ENCODE peak calls at places on chromosomes 1 and 21, in ten cellular contexts. I is uterus, U is breast epithelium, K is A549, X is esophagus squamous epithelium, M is right lobe of liver, Q is K562, E is heart left ventricle, J is endothelial cell of umbilical vein, A is tibial nerve. B is an unnamed sample.

GRCh38 chr1:115302390-115302961 is 35.6 kb downstream of the NGF start:
- DNase-seq in I (peak), U (peak), K (no peak), X (no peak), M (no peak), Q (no peak), E (no peak), J (no peak), A (peak), B (no peak)

GRCh38 chr1:3491291-3492246 is 37.1 kb downstream of the ARHGEF16 start:
- DNase-seq in I (peak), U (peak), K (peak), X (no peak), M (peak), Q (peak), E (peak), J (peak), A (peak), B (peak)

GRCh38 chr1:76726251-76726650 is 141.0 kb upstream of the ST6GALNAC5 start:
- DNase-seq in I (no peak), U (no peak), K (no peak), X (no peak), M (no peak), Q (no peak), E (no peak), J (no peak), A (no peak), B (no peak)

GRCh38 chr1:206002833-206003532 is at the start of gene RAB7B:
- DNase-seq in I (peak), U (peak), K (peak), X (no peak), M (peak), Q (no peak), E (peak), J (no peak), A (peak), B (peak)

GRCh38 chr1:32464716-32465540 is at the start of gene ZBTB8B:
- DNase-seq in I (peak), U (peak), K (peak), X (no peak), M (peak), Q (peak), E (peak), J (peak), A (peak), B (peak)

GRCh38 chr1:193183019-193183643 is 3.3 kb downstream of the B3GALT2 start:
- DNase-seq in I (no peak), U (no peak), K (no peak), X (no peak), M (no peak), Q (peak), E (no peak), J (peak), A (no peak), B (peak)

GRCh38 chr1:44239337-44239960 is 26.2 kb downstream of the DMAP1 start:
- DNase-seq in I (peak), U (no peak), K (no peak), X (no peak), M (no peak), Q (peak), E (peak), J (no peak), A (peak), B (no peak)

GRCh38 chr1:245288796-245289195 is 134.0 kb downstream of the KIF26B start:
- DNase-seq in I (no peak), U (no peak), K (no peak), X (no peak), M (no peak), Q (no peak), E (no peak), J (no peak), A (no peak), B (no peak)

GRCh38 chr21:35203093-35204021 is 154.3 kb upstream of the RUNX1 start:
- DNase-seq in I (no peak), U (no peak), K (no peak), X (no peak), M (no peak), Q (no peak), E (peak), J (peak), A (no peak), B (no peak)

GRCh38 chr1:175564723-175565122 is 178.7 kb downstream of the TNR start:
- DNase-seq in I (no peak), U (no peak), K (no peak), X (no peak), M (no peak), Q (no peak), E (no peak), J (no peak), A (no peak), B (no peak)

GRCh38 chr1:166282391-166283137 is 115.8 kb upstream of the FAM78B start:
- DNase-seq in I (no peak), U (no peak), K (no peak), X (no peak), M (no peak), Q (no peak), E (no peak), J (no peak), A (no peak), B (no peak)

GRCh38 chr1:66533804-66534745 is at the start of gene SGIP1:
- DNase-seq in I (peak), U (peak), K (no peak), X (no peak), M (peak), Q (peak), E (peak), J (peak), A (peak), B (no peak)
- TF ChIP-seq POLR2A in I (peak), U (no peak), K (no peak), X (no peak), M (no peak), Q (no peak), E (peak), J (no peak), A (no peak), B (no peak)

GRCh38 chr21:42531771-42532170 is 18.1 kb downstream of the SLC37A1 start:
- DNase-seq in I (no peak), U (no peak), K (no peak), X (no peak), M (no peak), Q (no peak), E (no peak), J (no peak), A (no peak), B (no peak)

GRCh38 chr21:42534361-42534900 is 20.8 kb downstream of the SLC37A1 start:
- DNase-seq in I (no peak), U (no peak), K (no peak), X (no peak), M (no peak), Q (no peak), E (peak), J (no peak), A (no peak), B (no peak)

GRCh38 chr21:42533963-42534355 is 20.3 kb downstream of the SLC37A1 start:
- DNase-seq in I (no peak), U (no peak), K (no peak), X (no peak), M (no peak), Q (no peak), E (no peak), J (no peak), A (no peak), B (no peak)

GRCh38 chr21:42533306-42533962 is 19.8 kb downstream of the SLC37A1 start:
- DNase-seq in I (no peak), U (no peak), K (no peak), X (no peak), M (no peak), Q (no peak), E (no peak), J (no peak), A (no peak), B (no peak)

DNA sequence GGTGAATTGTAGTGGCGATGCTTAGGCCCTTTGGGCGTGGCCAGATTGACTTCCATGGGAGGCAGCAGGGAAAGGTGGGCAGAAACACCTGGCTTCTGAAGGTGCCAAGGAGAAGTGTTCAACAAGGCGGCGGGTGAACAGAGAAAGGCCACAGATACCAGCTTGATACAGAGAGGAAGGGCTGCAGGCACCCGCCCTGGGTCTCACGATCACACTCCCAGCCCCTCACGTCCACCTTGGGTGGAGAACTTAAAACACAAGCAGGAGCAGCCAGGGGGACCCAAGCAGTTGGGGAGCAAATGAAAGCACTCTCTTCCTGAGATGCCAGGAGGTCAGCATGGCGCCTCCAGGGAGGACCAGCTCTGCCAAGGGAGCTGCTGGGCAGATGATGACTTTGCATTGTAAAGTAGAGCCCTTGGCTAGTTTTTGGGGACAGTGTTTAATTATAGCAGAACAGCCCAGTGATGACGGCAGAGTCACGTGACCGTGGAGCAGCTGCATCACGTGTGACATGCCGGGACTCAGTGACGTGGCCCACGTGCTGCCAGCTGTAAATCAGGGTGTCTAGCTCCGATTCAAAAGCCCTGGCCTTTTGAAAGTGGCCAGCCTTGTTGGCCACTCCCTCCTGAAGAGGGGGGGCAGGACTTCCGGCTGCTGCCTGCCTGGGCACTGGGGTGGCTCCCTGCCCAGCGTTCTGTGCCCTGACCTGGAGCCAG is 19.0 kb downstream of the SLC37A1 start:
- DNase-seq in I (peak), U (no peak), K (no peak), X (no peak), M (peak), Q (no peak), E (peak), J (no peak), A (peak), B (no peak)
- TF ChIP-seq POLR2A in I (no peak), U (no peak), K (no peak), X (no peak), M (no peak), Q (no peak), E (no peak), J (no peak), A (no peak), B (no peak)

DNA sequence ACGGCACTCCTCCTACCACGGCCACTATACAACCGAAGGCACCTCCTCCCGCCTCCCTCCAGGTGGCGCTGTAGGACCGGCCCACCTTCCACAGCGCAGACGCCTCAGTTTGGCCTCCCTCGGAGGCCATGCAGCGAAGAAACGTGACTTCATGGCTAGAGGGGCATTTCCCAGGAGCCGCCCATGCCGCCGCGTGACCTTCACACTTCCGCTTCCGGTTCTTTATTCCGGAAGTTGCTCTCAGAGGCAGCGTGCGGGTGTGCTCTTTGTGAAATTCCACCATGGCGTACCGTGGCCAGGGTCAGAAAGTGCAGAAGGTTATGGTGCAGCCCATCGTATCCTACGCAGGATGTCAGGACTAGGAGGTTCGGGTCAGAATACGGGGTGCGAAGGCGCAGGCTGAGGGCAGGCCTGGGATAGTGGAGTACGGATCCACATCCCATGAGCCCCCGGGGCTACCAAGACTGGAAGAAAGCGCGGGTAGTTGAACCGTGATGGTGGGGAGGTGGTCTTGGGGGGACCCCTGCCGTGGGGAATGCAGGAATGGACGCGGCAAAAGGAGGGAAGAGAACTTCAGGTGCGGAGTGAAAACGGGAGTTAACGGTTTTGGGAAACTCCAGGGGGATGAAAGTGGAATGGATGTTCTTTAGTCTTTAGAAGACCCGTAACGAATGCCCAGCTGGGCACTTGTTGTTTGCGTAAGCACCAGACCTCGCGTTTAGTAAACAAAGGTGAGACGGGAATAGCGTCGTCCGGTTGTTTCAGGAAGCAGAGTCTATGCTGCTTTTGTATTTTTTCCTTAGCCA is at the start of gene SNRPE:
- DNase-seq in I (peak), U (peak), K (peak), X (peak), M (peak), Q (peak), E (peak), J (peak), A (peak), B (peak)
- TF ChIP-seq POLR2A in I (peak), U (peak), K (peak), X (peak), M (peak), Q (peak), E (peak), J (peak), A (peak), B (no peak)

GRCh38 chr21:27606422-27606821 is 639.5 kb upstream of the ADAMTS5 start:
- DNase-seq in I (no peak), U (no peak), K (no peak), X (no peak), M (no peak), Q (no peak), E (no peak), J (no peak), A (no peak), B (no peak)
- TF ChIP-seq POLR2A in I (no peak), U (no peak), K (no peak), X (no peak), M (no peak), Q (no peak), E (no peak), J (no peak), A (no peak), B (no peak)

GRCh38 chr1:8283058-8283884 is 34.6 kb upstream of the SLC45A1 start:
- DNase-seq in I (no peak), U (no peak), K (no peak), X (no peak), M (no peak), Q (no peak), E (no peak), J (no peak), A (no peak), B (no peak)
- TF ChIP-seq POLR2A in I (no peak), U (no peak), K (no peak), X (no peak), M (no peak), Q (no peak), E (no peak), J (no peak), A (no peak), B (no peak)

B was measured in prostate gland.